ENCODE peak calls at places on chromosomes 1 and 21, in five cellular contexts. E is mammary epithelial cell, P is epithelial cell of esophagus, S is NCI-H2081, Z is DMS 273 treated with DMSO at 0.1 percent for 48 hours. G is an unnamed sample.

GRCh38 chr1:67020304-67020703 is 33.6 kb downstream of the SLC35D1 start:
- DNase-seq in E (no peak), P (no peak), S (no peak), Z (no peak), G (no peak)

GRCh38 chr1:111803951-111804350 is 48.2 kb downstream of the DDX20 start:
- DNase-seq in E (no peak), P (no peak), S (no peak), Z (no peak), G (no peak)

GRCh38 chr1:147225193-147225730 is at the start of gene FMO5:
- DNase-seq in E (peak), P (peak), S (peak), Z (no peak), G (peak)

GRCh38 chr1:111272081-111272480 is 18.6 kb upstream of the CHIA start:
- DNase-seq in E (no peak), P (no peak), S (no peak), Z (no peak), G (no peak)

GRCh38 chr1:162023547-162024501 is at the start of gene OLFML2B:
- DNase-seq in E (peak), P (peak), S (peak), Z (peak), G (peak)

GRCh38 chr1:42081475-42081874 is 71.7 kb upstream of the GUCA2B start:
- DNase-seq in E (no peak), P (no peak), S (peak), Z (no peak), G (no peak)

GRCh38 chr21:45259206-45259795 is 28.4 kb downstream of the POFUT2 start:
- DNase-seq in E (no peak), P (no peak), S (no peak), Z (peak), G (no peak)

GRCh38 chr1:110583505-110583904 is 22.7 kb downstream of the KCNA2 start:
- DNase-seq in E (no peak), P (no peak), S (no peak), Z (no peak), G (no peak)

GRCh38 chr1:232248276-232248803 is 381.6 kb downstream of the SIPA1L2 start:
- DNase-seq in E (no peak), P (no peak), S (peak), Z (no peak), G (peak)

GRCh38 chr1:94954292-94955220 is 27.6 kb upstream of the CNN3 start:
- DNase-seq in E (no peak), P (peak), S (no peak), Z (no peak), G (no peak)

GRCh38 chr1:192580351-192580962 is 4.9 kb downstream of the RGS1 start:
- DNase-seq in E (peak), P (peak), S (peak), Z (no peak), G (no peak)

GRCh38 chr1:206117151-206117948 is at the start of gene AVPR1B:
- DNase-seq in E (peak), P (peak), S (peak), Z (no peak), G (peak)

GRCh38 chr1:155073377-155074272 is 5.0 kb upstream of the EFNA3 start:
- DNase-seq in E (no peak), P (peak), S (no peak), Z (no peak), G (no peak)

GRCh38 chr1:57424231-57425027 is 569 bp upstream of the DAB1 start:
- DNase-seq in E (no peak), P (peak), S (peak), Z (peak), G (peak)

GRCh38 chr1:203435628-203436027 is 40.0 kb upstream of the PRELP start:
- DNase-seq in E (no peak), P (no peak), S (no peak), Z (no peak), G (no peak)